ENCODE peak calls at places on chromosomes 4 and X, in ten cellular contexts. H, K, E, W, J, F, P, Y, I and G are unnamed samples.

GRCh38 chr4:153257151-153257620 is 52.9 kb downstream of the TRIM2 start:
- DNase-seq in F (peak; percentile 80), J (no peak), P (no peak), E (peak; percentile 73), K (no peak), H (no peak), I (no peak), W (peak; percentile 63), Y (peak; percentile 29), G (peak; percentile 66)

GRCh38 chrX:26851981-26852380 is 611.2 kb downstream of the PPP4R3C start:
- DNase-seq in P (no peak), H (no peak), E (no peak), W (peak; percentile 1), I (peak; percentile 4), F (no peak), Y (no peak), J (no peak), K (peak; percentile 23), G (peak; percentile 28)

GRCh38 chr4:1365271-1366178 is 18.5 kb downstream of the UVSSA start:
- DNase-seq in E (no peak), F (no peak), I (peak; percentile 48), J (no peak), H (peak; percentile 23), K (no peak), P (peak; percentile 44), Y (peak; percentile 18), W (no peak), G (no peak)

GRCh38 chrX:46627700-46628405 is 54.3 kb downstream of the CHST7 start:
- DNase-seq in E (no peak), K (no peak), W (no peak), Y (no peak), J (no peak), F (no peak), P (no peak), I (no peak), H (no peak), G (no peak)

GRCh38 chr4:24774452-24774851 is 20.9 kb upstream of the SOD3 start:
- DNase-seq in F (no peak), K (no peak), P (no peak), H (no peak), Y (no peak), J (no peak), I (no peak), W (peak; percentile 38), E (no peak), G (no peak)

GRCh38 chr4:128715616-128716015 is 93.9 kb upstream of the JADE1 start:
- DNase-seq in E (peak; percentile 53), K (no peak), Y (no peak), F (no peak), P (no peak), W (peak; percentile 7), I (peak; percentile 32), J (no peak), H (no peak), G (no peak)

GRCh38 chr4:113561758-113562157 is 199.8 kb downstream of the CAMK2D start:
- DNase-seq in Y (no peak), P (no peak), J (no peak), I (no peak), H (no peak), K (no peak), W (no peak), F (no peak), E (no peak), G (no peak)

GRCh38 chr4:78154972-78155371 is 97.8 kb downstream of the FRAS1 start:
- DNase-seq in W (no peak), F (no peak), K (no peak), I (no peak), E (no peak), J (no peak), P (no peak), Y (no peak), H (no peak), G (no peak)

GRCh38 chr4:8391972-8392371 is 48.6 kb downstream of the ACOX3 start:
- DNase-seq in I (peak; percentile 50), W (peak; percentile 38), E (peak; percentile 85), Y (peak; percentile 77), P (no peak), J (peak; percentile 48), H (no peak), F (peak; percentile 61), K (no peak), G (no peak)

GRCh38 chr4:165383757-165384156 is 4.9 kb downstream of the CPE start:
- DNase-seq in F (no peak), J (no peak), I (no peak), E (peak; percentile 51), H (no peak), P (no peak), Y (no peak), K (no peak), W (peak; percentile 13), G (no peak)

GRCh38 chr4:40887690-40888089 is 137.9 kb downstream of the NSUN7 start:
- DNase-seq in P (no peak), W (no peak), I (peak; percentile 26), F (peak; percentile 43), J (no peak), E (peak; percentile 87), H (no peak), K (no peak), Y (no peak), G (no peak)

GRCh38 chrX:20968996-20969395 is 405.2 kb upstream of the CNKSR2 start:
- DNase-seq in Y (no peak), E (peak; percentile 27), W (peak; percentile 19), J (no peak), P (no peak), I (no peak), F (no peak), H (no peak), K (no peak), G (peak; percentile 11)

GRCh38 chr4:14646831-14647230 is 355.4 kb upstream of the CPEB2 start:
- DNase-seq in I (no peak), P (no peak), Y (no peak), K (no peak), H (no peak), F (no peak), W (peak; percentile 38), E (peak; percentile 40), J (no peak), G (no peak)

GRCh38 chr4:126757219-126757618 is 875.5 kb upstream of the INTU start:
- DNase-seq in Y (no peak), I (no peak), K (no peak), J (no peak), P (no peak), H (no peak), F (no peak), E (peak; percentile 73), W (peak; percentile 47), G (no peak)

GRCh38 chrX:63581906-63582305 is 203.1 kb downstream of the ARHGEF9 start:
- DNase-seq in J (no peak), P (no peak), K (no peak), F (no peak), W (no peak), E (no peak), Y (no peak), I (no peak), H (no peak), G (no peak)

GRCh38 chr4:53150631-53151488 is 215.0 kb downstream of the SCFD2 start:
- DNase-seq in F (no peak), H (no peak), K (no peak), J (no peak), W (peak; percentile 6), Y (no peak), E (no peak), I (peak; percentile 61), P (no peak), G (no peak)

GRCh38 chr4:15109583-15109982 is 107.3 kb downstream of the CPEB2 start:
- DNase-seq in I (no peak), F (no peak), W (no peak), P (no peak), J (no peak), Y (no peak), E (no peak), H (no peak), K (no peak), G (no peak)

GRCh38 chr4:66225539-66225938 is 555.2 kb upstream of the EPHA5 start:
- DNase-seq in E (no peak), K (no peak), Y (no peak), J (no peak), F (no peak), I (no peak), P (no peak), H (no peak), W (no peak), G (no peak)

GRCh38 chr4:41320278-41320677 is 63.5 kb downstream of the UCHL1 start:
- DNase-seq in H (no peak), I (no peak), F (no peak), E (no peak), Y (no peak), P (no peak), K (no peak), J (no peak), W (peak; percentile 77), G (no peak)

GRCh38 chr4:115841873-115842272 is 728.5 kb upstream of the NDST4 start:
- DNase-seq in J (no peak), F (no peak), K (no peak), E (no peak), Y (no peak), P (no peak), I (no peak), W (peak; percentile 1), H (no peak), G (no peak)

GRCh38 chrX:42519666-42520231 is 258.2 kb downstream of the PPP1R2C start:
- DNase-seq in K (no peak), W (peak; percentile 69), H (no peak), Y (no peak), E (peak; percentile 59), J (no peak), I (no peak), P (no peak), F (no peak), G (no peak)

GRCh38 chr4:5751073-5751917 is 40.3 kb downstream of the EVC start:
- DNase-seq in Y (no peak), E (peak; percentile 45), P (no peak), K (no peak), W (peak; percentile 57), H (no peak), I (no peak), F (no peak), J (no peak), G (no peak)

GRCh38 chr4:165398570-165398969 is 19.8 kb downstream of the CPE start:
- DNase-seq in H (no peak), P (no peak), Y (no peak), K (peak; percentile 50), E (peak; percentile 68), W (peak; percentile 20), I (no peak), F (peak; percentile 54), J (no peak), G (peak; percentile 27)

GRCh38 chr4:140866492-140867005 is 110.4 kb upstream of the TBC1D9 start:
- DNase-seq in J (no peak), W (no peak), K (no peak), I (no peak), H (no peak), E (peak; percentile 18), F (no peak), P (no peak), Y (no peak), G (no peak)

GRCh38 chr4:31655328-31655727 is 935.2 kb downstream of the PCDH7 start:
- DNase-seq in W (no peak), K (no peak), E (peak; percentile 49), P (no peak), Y (no peak), F (no peak), H (no peak), J (no peak), I (no peak), G (peak; percentile 6)

GRCh38 chr4:184061582-184061981 is 156.1 kb downstream of the ENPP6 start:
- DNase-seq in H (no peak), W (no peak), J (no peak), K (no peak), I (no peak), Y (no peak), P (no peak), F (no peak), E (no peak), G (no peak)

GRCh38 chrX:10329984-10330383 is 173.2 kb downstream of the CLCN4 start:
- DNase-seq in J (no peak), F (no peak), I (no peak), K (no peak), W (no peak), P (no peak), E (no peak), H (no peak), Y (no peak), G (no peak)

GRCh38 chrX:47637546-47638195 is 7.9 kb upstream of the CFP start:
- DNase-seq in W (no peak), F (peak; percentile 34), I (no peak), E (no peak), H (peak; percentile 77), P (no peak), Y (peak; percentile 54), K (no peak), J (peak; percentile 69), G (no peak)